ENCODE peak calls at places on chromosomes 16 and 17, in seven cellular contexts. One of them, this sample, is unnamed.

GRCh38 chr17:64502809-64503208 is 3.3 kb downstream of the DDX5 start:
- DNase-seq in suprapubic skin: no peak
- DNase-seq in AG09319: no peak
- DNase-seq in stomach: no peak
- DNase-seq in LoVo: peak
- DNase-seq in CD4-positive, alpha-beta T cell: no peak
- DNase-seq in GOT3: no peak
- DNase-seq in this sample: no peak

GRCh38 chr17:65593870-65594584 is 32.6 kb upstream of the AXIN2 start:
- DNase-seq in stomach: no peak
- DNase-seq in suprapubic skin: no peak
- DNase-seq in CD4-positive, alpha-beta T cell: no peak
- DNase-seq in AG09319: no peak
- DNase-seq in GOT3: no peak
- DNase-seq in LoVo: no peak
- DNase-seq in this sample: no peak

GRCh38 chr17:41301204-41301790 is 1.4 kb downstream of the KRTAP29-1 start:
- DNase-seq in AG09319: no peak
- DNase-seq in CD4-positive, alpha-beta T cell: no peak
- DNase-seq in suprapubic skin: no peak
- DNase-seq in LoVo: no peak
- DNase-seq in GOT3: no peak
- DNase-seq in stomach: no peak
- DNase-seq in this sample: no peak

GRCh38 chr16:4661661-4662060 is 31.7 kb upstream of the NUDT16L1 start:
- DNase-seq in suprapubic skin: no peak
- DNase-seq in LoVo: no peak
- DNase-seq in AG09319: no peak
- DNase-seq in GOT3: no peak
- DNase-seq in CD4-positive, alpha-beta T cell: no peak
- DNase-seq in stomach: peak
- DNase-seq in this sample: no peak

GRCh38 chr16:8867483-8868271 is 1.1 kb downstream of the CARHSP1 start:
- DNase-seq in LoVo: no peak
- DNase-seq in stomach: peak
- DNase-seq in CD4-positive, alpha-beta T cell: no peak
- DNase-seq in AG09319: no peak
- DNase-seq in suprapubic skin: peak
- DNase-seq in GOT3: no peak
- DNase-seq in this sample: peak

GRCh38 chr17:44345497-44346026 is 460 bp downstream of the GRN start:
- DNase-seq in suprapubic skin: peak
- DNase-seq in stomach: peak
- DNase-seq in AG09319: no peak
- DNase-seq in CD4-positive, alpha-beta T cell: peak
- DNase-seq in LoVo: peak
- DNase-seq in GOT3: no peak
- DNase-seq in this sample: peak

GRCh38 chr16:82681592-82681991 is 54.8 kb downstream of the CDH13 start:
- DNase-seq in AG09319: no peak
- DNase-seq in CD4-positive, alpha-beta T cell: no peak
- DNase-seq in suprapubic skin: no peak
- DNase-seq in GOT3: no peak
- DNase-seq in LoVo: no peak
- DNase-seq in stomach: no peak
- DNase-seq in this sample: no peak

GRCh38 chr16:14179116-14179515 is 108.0 kb downstream of the MRTFB start:
- DNase-seq in suprapubic skin: no peak
- DNase-seq in LoVo: no peak
- DNase-seq in GOT3: no peak
- DNase-seq in AG09319: no peak
- DNase-seq in CD4-positive, alpha-beta T cell: no peak
- DNase-seq in stomach: no peak
- DNase-seq in this sample: no peak

GRCh38 chr16:19001788-19002187 is 18.1 kb downstream of the TMC7 start:
- DNase-seq in stomach: no peak
- DNase-seq in CD4-positive, alpha-beta T cell: no peak
- DNase-seq in AG09319: peak
- DNase-seq in LoVo: no peak
- DNase-seq in GOT3: no peak
- DNase-seq in suprapubic skin: no peak
- DNase-seq in this sample: no peak

GRCh38 chr17:1643293-1643998 is 2.1 kb downstream of the SCARF1 start:
- DNase-seq in stomach: peak
- DNase-seq in LoVo: peak
- DNase-seq in AG09319: no peak
- DNase-seq in CD4-positive, alpha-beta T cell: peak
- DNase-seq in suprapubic skin: no peak
- DNase-seq in GOT3: no peak
- DNase-seq in this sample: peak

GRCh38 chr17:78993241-78993956 is 13.7 kb upstream of the LGALS3BP start:
- DNase-seq in suprapubic skin: peak
- DNase-seq in GOT3: no peak
- DNase-seq in stomach: peak
- DNase-seq in LoVo: peak
- DNase-seq in AG09319: no peak
- DNase-seq in CD4-positive, alpha-beta T cell: peak
- DNase-seq in this sample: peak

GRCh38 chr17:20774472-20775135 is 195.1 kb downstream of the CDRT15L2 start:
- DNase-seq in CD4-positive, alpha-beta T cell: no peak
- DNase-seq in LoVo: no peak
- DNase-seq in stomach: no peak
- DNase-seq in suprapubic skin: no peak
- DNase-seq in AG09319: no peak
- DNase-seq in GOT3: no peak
- DNase-seq in this sample: no peak

GRCh38 chr16:21256636-21257035 is 21.5 kb downstream of the CRYM start:
- DNase-seq in AG09319: no peak
- DNase-seq in suprapubic skin: no peak
- DNase-seq in GOT3: no peak
- DNase-seq in CD4-positive, alpha-beta T cell: no peak
- DNase-seq in LoVo: no peak
- DNase-seq in stomach: no peak
- DNase-seq in this sample: no peak

GRCh38 chr16:30041841-30042240 is 10.8 kb upstream of the TLCD3B start:
- DNase-seq in stomach: no peak
- DNase-seq in suprapubic skin: no peak
- DNase-seq in GOT3: no peak
- DNase-seq in CD4-positive, alpha-beta T cell: no peak
- DNase-seq in LoVo: no peak
- DNase-seq in AG09319: peak
- DNase-seq in this sample: peak

GRCh38 chr16:30367349-30368009 is 2.8 kb downstream of the TBC1D10B start:
- DNase-seq in stomach: no peak
- DNase-seq in suprapubic skin: no peak
- DNase-seq in LoVo: no peak
- DNase-seq in GOT3: no peak
- DNase-seq in CD4-positive, alpha-beta T cell: no peak
- DNase-seq in AG09319: no peak
- DNase-seq in this sample: no peak

GRCh38 chr16:84315422-84315821 is 20.7 kb downstream of the WFDC1 start:
- DNase-seq in suprapubic skin: no peak
- DNase-seq in GOT3: no peak
- DNase-seq in stomach: no peak
- DNase-seq in LoVo: no peak
- DNase-seq in AG09319: no peak
- DNase-seq in CD4-positive, alpha-beta T cell: no peak
- DNase-seq in this sample: no peak

GRCh38 chr16:50884066-50884860 is 142.4 kb downstream of the CYLD start:
- DNase-seq in CD4-positive, alpha-beta T cell: peak
- DNase-seq in AG09319: no peak
- DNase-seq in GOT3: no peak
- DNase-seq in suprapubic skin: no peak
- DNase-seq in stomach: no peak
- DNase-seq in LoVo: no peak
- DNase-seq in this sample: peak

GRCh38 chr16:66057056-66057455 is 309.4 kb upstream of the CDH5 start:
- DNase-seq in CD4-positive, alpha-beta T cell: no peak
- DNase-seq in GOT3: no peak
- DNase-seq in LoVo: no peak
- DNase-seq in AG09319: no peak
- DNase-seq in suprapubic skin: peak
- DNase-seq in stomach: no peak
- DNase-seq in this sample: no peak

GRCh38 chr17:2418572-2418971 is 17.7 kb upstream of the MNT start:
- DNase-seq in AG09319: no peak
- DNase-seq in LoVo: no peak
- DNase-seq in stomach: no peak
- DNase-seq in suprapubic skin: no peak
- DNase-seq in CD4-positive, alpha-beta T cell: peak
- DNase-seq in GOT3: no peak
- DNase-seq in this sample: no peak

GRCh38 chr17:9928601-9929341 is 23.7 kb upstream of the RCVRN start:
- DNase-seq in GOT3: no peak
- DNase-seq in CD4-positive, alpha-beta T cell: no peak
- DNase-seq in stomach: no peak
- DNase-seq in suprapubic skin: no peak
- DNase-seq in AG09319: peak
- DNase-seq in LoVo: peak
- DNase-seq in this sample: peak

GRCh38 chr17:13420294-13421277 is 181.1 kb downstream of the HS3ST3A1 start:
- DNase-seq in suprapubic skin: no peak
- DNase-seq in LoVo: peak
- DNase-seq in stomach: no peak
- DNase-seq in AG09319: peak
- DNase-seq in CD4-positive, alpha-beta T cell: no peak
- DNase-seq in GOT3: no peak
- DNase-seq in this sample: no peak

GRCh38 chr16:65601781-65602180 is 479.9 kb upstream of the CDH11 start:
- DNase-seq in AG09319: no peak
- DNase-seq in suprapubic skin: no peak
- DNase-seq in stomach: no peak
- DNase-seq in LoVo: no peak
- DNase-seq in GOT3: no peak
- DNase-seq in CD4-positive, alpha-beta T cell: no peak
- DNase-seq in this sample: no peak

GRCh38 chr17:56678249-56679144 is 85.0 kb downstream of the NOG start:
- DNase-seq in CD4-positive, alpha-beta T cell: no peak
- DNase-seq in LoVo: no peak
- DNase-seq in stomach: no peak
- DNase-seq in AG09319: no peak
- DNase-seq in suprapubic skin: no peak
- DNase-seq in GOT3: no peak
- DNase-seq in this sample: no peak

GRCh38 chr17:31674717-31675349 is 184.2 kb downstream of the COPRS start:
- DNase-seq in AG09319: no peak
- DNase-seq in LoVo: no peak
- DNase-seq in GOT3: no peak
- DNase-seq in CD4-positive, alpha-beta T cell: no peak
- DNase-seq in stomach: no peak
- DNase-seq in suprapubic skin: no peak
- DNase-seq in this sample: no peak

GRCh38 chr16:5615868-5616642 is 518.5 kb upstream of the EEF2KMT start:
- DNase-seq in stomach: peak
- DNase-seq in CD4-positive, alpha-beta T cell: peak
- DNase-seq in GOT3: no peak
- DNase-seq in AG09319: no peak
- DNase-seq in LoVo: peak
- DNase-seq in suprapubic skin: no peak
- DNase-seq in this sample: peak

GRCh38 chr16:23174622-23175021 is 7.9 kb upstream of the SCNN1G start:
- DNase-seq in LoVo: no peak
- DNase-seq in AG09319: no peak
- DNase-seq in CD4-positive, alpha-beta T cell: no peak
- DNase-seq in stomach: no peak
- DNase-seq in suprapubic skin: no peak
- DNase-seq in GOT3: no peak
- DNase-seq in this sample: no peak

GRCh38 chr16:26701243-26701886 is 365.4 kb upstream of the C16orf82 start:
- DNase-seq in stomach: no peak
- DNase-seq in LoVo: no peak
- DNase-seq in CD4-positive, alpha-beta T cell: no peak
- DNase-seq in suprapubic skin: no peak
- DNase-seq in GOT3: no peak
- DNase-seq in AG09319: no peak
- DNase-seq in this sample: peak

GRCh38 chr17:72390675-72391501 is 270.1 kb downstream of the SOX9 start:
- DNase-seq in stomach: no peak
- DNase-seq in GOT3: no peak
- DNase-seq in LoVo: no peak
- DNase-seq in CD4-positive, alpha-beta T cell: no peak
- DNase-seq in suprapubic skin: no peak
- DNase-seq in AG09319: no peak
- DNase-seq in this sample: no peak

GRCh38 chr17:14205992-14206461 is 30.6 kb downstream of the CDRT15 start:
- DNase-seq in suprapubic skin: peak
- DNase-seq in CD4-positive, alpha-beta T cell: peak
- DNase-seq in stomach: peak
- DNase-seq in LoVo: peak
- DNase-seq in AG09319: no peak
- DNase-seq in GOT3: no peak
- DNase-seq in this sample: no peak

This sample was measured in OCI-LY7.